ENCODE peak calls at places on chromosome 22, in nine cellular contexts. J is epithelial cell of esophagus, X is GM12865, C is MCF 10A, Z is fibroblast of the aortic adventitia, L is GM13976, N is coronary artery, A is HFFc6, R is AG04449. U is an unnamed sample.

GRCh38 chr22:48688366-48688765 is 1139.3 kb downstream of the BRD1 start:
- DNase-seq in J (no peak), X (no peak), C (no peak), Z (no peak), L (no peak), N (no peak), A (no peak), R (no peak), U (no peak)

GRCh38 chr22:35977136-35977535 is 51.5 kb downstream of the RBFOX2 start:
- DNase-seq in J (no peak), X (no peak), C (no peak), Z (peak; percentile 38), L (no peak), N (no peak), A (peak; percentile 64), R (peak; percentile 86), U (no peak)

GRCh38 chr22:18035740-18036139 is 11.4 kb upstream of the MICAL3 start:
- DNase-seq in J (peak; percentile 95), X (no peak), C (peak; percentile 97), Z (no peak), L (no peak), N (no peak), A (no peak), R (no peak), U (no peak)

GRCh38 chr22:48926663-48927062 is 901.0 kb downstream of the BRD1 start:
- DNase-seq in J (no peak), X (no peak), C (no peak), Z (no peak), L (no peak), N (no peak), A (no peak), R (no peak), U (no peak)

GRCh38 chr22:35838849-35839646 is 121.4 kb downstream of the APOL5 start:
- DNase-seq in J (peak; percentile 68), X (peak; percentile 25), C (peak; percentile 81), Z (peak; percentile 85), L (no peak), N (no peak), A (peak; percentile 76), R (peak; percentile 33), U (no peak)

GRCh38 chr22:25013634-25014033 is 61.1 kb downstream of the KIAA1671 start:
- DNase-seq in J (peak; percentile 54), X (no peak), C (no peak), Z (no peak), L (no peak), N (no peak), A (peak; percentile 33), R (no peak), U (no peak)

GRCh38 chr22:49763696-49764095 is 64.0 kb downstream of the BRD1 start:
- DNase-seq in J (no peak), X (no peak), C (no peak), Z (no peak), L (no peak), N (peak; percentile 58), A (no peak), R (no peak), U (no peak)

GRCh38 chr22:33299245-33299956 is 241.2 kb upstream of the SYN3 start:
- DNase-seq in J (no peak), X (peak; percentile 94), C (no peak), Z (no peak), L (peak; percentile 83), N (no peak), A (no peak), R (no peak), U (peak; percentile 84)

GRCh38 chr22:26503758-26504157 is 8.5 kb downstream of the TFIP11 start:
- DNase-seq in J (no peak), X (no peak), C (no peak), Z (no peak), L (no peak), N (no peak), A (no peak), R (no peak), U (no peak)
- TF ChIP-seq CTCF in J (no peak), X (no peak), C (no peak), Z (no peak), L (no peak), N (no peak), A (no peak), R (no peak), U (no peak)

GRCh38 chr22:42993651-42994275 is 21.2 kb downstream of the PACSIN2 start:
- DNase-seq in J (peak; percentile 52), X (no peak), C (peak; percentile 73), Z (peak; percentile 76), L (no peak), N (no peak), A (peak; percentile 61), R (no peak), U (no peak)

GRCh38 chr22:42996646-42997365 is 18.1 kb downstream of the PACSIN2 start:
- DNase-seq in J (no peak), X (no peak), C (no peak), Z (peak; percentile 84), L (no peak), N (peak; percentile 82), A (no peak), R (no peak), U (no peak)

GRCh38 chr22:42992886-42993479 is 22.0 kb downstream of the PACSIN2 start:
- DNase-seq in J (no peak), X (no peak), C (no peak), Z (no peak), L (no peak), N (no peak), A (no peak), R (no peak), U (no peak)

GRCh38 chr22:42994276-42994916 is 20.6 kb downstream of the PACSIN2 start:
- DNase-seq in J (no peak), X (no peak), C (no peak), Z (no peak), L (no peak), N (no peak), A (no peak), R (no peak), U (no peak)

GRCh38 chr22:42994917-42995562 is 19.9 kb downstream of the PACSIN2 start:
- DNase-seq in J (peak; percentile 96), X (peak; percentile 63), C (peak; percentile 93), Z (peak; percentile 96), L (peak; percentile 53), N (peak; percentile 88), A (peak; percentile 95), R (peak; percentile 81), U (peak; percentile 47)
- TF ChIP-seq CTCF in J (no peak), X (no peak), C (no peak), Z (no peak), L (no peak), N (no peak), A (no peak), R (no peak), U (no peak)

GRCh38 chr22:26677217-26677616 is 19.8 kb downstream of the MIAT start:
- DNase-seq in J (no peak), X (no peak), C (no peak), Z (no peak), L (no peak), N (no peak), A (no peak), R (no peak), U (no peak)

GRCh38 chr22:26675687-26676273 is 18.4 kb downstream of the MIAT start:
- DNase-seq in J (no peak), X (no peak), C (no peak), Z (no peak), L (no peak), N (no peak), A (no peak), R (no peak), U (no peak)

GRCh38 chr22:26680485-26680884 is 23.1 kb downstream of the MIAT start:
- DNase-seq in J (no peak), X (no peak), C (no peak), Z (no peak), L (no peak), N (no peak), A (no peak), R (no peak), U (no peak)

GRCh38 chr22:26681395-26681821 is 24.0 kb downstream of the MIAT start:
- DNase-seq in J (no peak), X (no peak), C (no peak), Z (peak; percentile 72), L (no peak), N (no peak), A (peak; percentile 23), R (no peak), U (no peak)

DNA sequence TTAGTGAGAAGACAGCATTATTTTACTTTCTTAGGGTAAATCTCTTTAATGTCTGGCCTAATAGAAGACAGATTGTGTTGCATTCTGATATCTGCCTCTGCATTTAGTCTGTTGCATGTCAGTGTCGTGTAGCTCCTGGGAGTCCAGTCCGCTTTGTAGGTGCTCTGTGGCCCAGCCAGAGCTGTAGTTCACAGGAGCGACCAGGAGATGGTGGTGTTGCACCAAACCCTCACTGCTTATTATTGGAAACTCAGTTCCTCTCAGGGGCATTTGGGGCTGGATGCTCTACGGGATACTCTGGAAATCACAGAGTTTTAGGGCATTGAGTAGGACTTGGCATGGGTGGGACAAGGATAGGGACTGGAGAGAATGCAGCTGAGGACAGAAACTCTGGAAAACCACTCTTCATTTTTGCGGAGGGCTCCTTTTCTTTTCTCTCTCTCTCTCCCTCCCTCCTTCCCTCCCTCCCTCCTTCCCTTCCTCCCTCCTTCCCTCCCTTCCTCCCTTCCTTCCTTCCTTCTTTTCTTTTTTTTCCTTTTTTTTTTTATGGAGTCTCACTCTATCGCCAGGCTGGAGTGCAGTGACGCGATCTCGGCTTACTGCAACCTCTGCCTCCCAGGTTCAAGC is 21.7 kb downstream of the MIAT start:
- DNase-seq in J (peak; percentile 76), X (peak; percentile 87), C (peak; percentile 68), Z (peak; percentile 82), L (peak; percentile 79), N (no peak), A (peak; percentile 71), R (no peak), U (peak; percentile 81)
- TF ChIP-seq CTCF in J (peak; percentile 99), X (peak; percentile 97), C (peak; percentile 89), Z (peak; percentile 99), L (peak; percentile 82), N (peak; percentile 79), A (peak; percentile 95), R (peak; percentile 87), U (peak; percentile 95)

GRCh38 chr22:41247703-41248102 is 7.0 kb upstream of the CHADL start:
- DNase-seq in J (no peak), X (no peak), C (no peak), Z (no peak), L (no peak), N (no peak), A (no peak), R (no peak), U (no peak)

GRCh38 chr22:41248314-41248713 is 7.6 kb upstream of the CHADL start:
- DNase-seq in J (no peak), X (no peak), C (no peak), Z (no peak), L (no peak), N (no peak), A (no peak), R (no peak), U (no peak)

GRCh38 chr22:41243361-41243760 is 2.6 kb upstream of the CHADL start:
- DNase-seq in J (peak; percentile 74), X (no peak), C (no peak), Z (no peak), L (no peak), N (no peak), A (no peak), R (no peak), U (no peak)

GRCh38 chr22:41248758-41249157 is 8.0 kb upstream of the CHADL start:
- DNase-seq in J (no peak), X (no peak), C (no peak), Z (no peak), L (no peak), N (no peak), A (no peak), R (no peak), U (no peak)

DNA sequence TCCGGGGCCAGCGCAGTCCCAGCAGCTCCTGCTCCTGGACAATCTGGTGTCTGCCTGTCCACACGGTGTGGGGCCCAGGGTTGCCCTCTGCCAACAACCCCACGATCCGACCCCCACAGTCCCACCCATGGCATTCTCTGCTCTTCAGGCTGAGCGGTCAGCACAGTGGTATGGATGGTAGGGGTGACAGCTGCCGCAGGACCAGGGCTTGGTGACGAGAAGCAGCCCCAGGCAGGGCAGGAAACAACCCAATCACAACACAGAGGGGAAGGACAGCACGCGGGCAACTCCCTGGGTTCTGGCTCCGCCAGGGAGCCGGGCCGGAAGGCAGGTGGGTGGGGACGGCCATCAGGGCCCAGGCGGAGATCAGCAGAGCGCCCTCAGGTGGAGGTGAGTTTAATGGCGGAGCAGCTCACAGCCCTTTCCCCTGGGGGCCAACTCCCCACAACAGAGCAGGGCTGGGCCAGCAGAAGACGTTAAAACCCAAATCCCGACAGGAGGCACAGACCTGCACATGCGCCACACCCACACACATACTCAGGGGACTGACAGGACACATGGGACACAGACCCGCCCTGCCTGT is 5.3 kb upstream of the CHADL start:
- DNase-seq in J (no peak), X (no peak), C (no peak), Z (no peak), L (no peak), N (no peak), A (no peak), R (no peak), U (no peak)
- TF ChIP-seq CTCF in J (no peak), X (no peak), C (no peak), Z (no peak), L (no peak), N (no peak), A (peak; percentile 48), R (no peak), U (no peak)

U was measured in GM10248.